ENCODE peak calls at places on chromosome 5, in five cellular contexts. One of them, this sample, is unnamed. For H3K27me3, the result is how much of the 10 kb centered on the place peaks cover.

GRCh38 chr5:126852104-126852531 is 75.2 kb downstream of the LMNB1 start:
- DNase-seq in esophagus squamous epithelium: no peak
- DNase-seq in AG04450: no peak
- DNase-seq in HCT116: no peak
- DNase-seq in testis: no peak
- DNase-seq in this sample: no peak

GRCh38 chr5:80082731-80083114 is 47.6 kb downstream of the THBS4 start:
- DNase-seq in HCT116: peak
- DNase-seq in testis: peak
- DNase-seq in AG04450: peak
- DNase-seq in esophagus squamous epithelium: no peak
- DNase-seq in this sample: no peak

GRCh38 chr5:42542106-42542505 is 118.9 kb downstream of the GHR start:
- DNase-seq in HCT116: no peak
- DNase-seq in AG04450: no peak
- DNase-seq in esophagus squamous epithelium: no peak
- DNase-seq in testis: no peak
- DNase-seq in this sample: no peak

GRCh38 chr5:36495638-36496010 is 110.8 kb upstream of the SLC1A3 start:
- DNase-seq in testis: no peak
- DNase-seq in HCT116: no peak
- DNase-seq in esophagus squamous epithelium: no peak
- DNase-seq in AG04450: no peak
- DNase-seq in this sample: no peak

GRCh38 chr5:154478752-154479159 is 729 bp upstream of the HAND1 start:
- DNase-seq in AG04450: no peak
- DNase-seq in esophagus squamous epithelium: no peak
- DNase-seq in HCT116: no peak
- DNase-seq in testis: no peak
- DNase-seq in this sample: no peak

GRCh38 chr5:105413406-105413990 is 1850.9 kb upstream of the NUDT12 start:
- DNase-seq in esophagus squamous epithelium: no peak
- DNase-seq in AG04450: no peak
- DNase-seq in HCT116: no peak
- DNase-seq in testis: no peak
- DNase-seq in this sample: no peak

GRCh38 chr5:96873469-96873868 is 2.8 kb upstream of the ERAP2 start:
- DNase-seq in testis: no peak
- DNase-seq in HCT116: no peak
- DNase-seq in AG04450: no peak
- DNase-seq in esophagus squamous epithelium: no peak
- DNase-seq in this sample: no peak

GRCh38 chr5:395156-395920 is 47.6 kb upstream of the EXOC3 start:
- DNase-seq in esophagus squamous epithelium: no peak
- DNase-seq in HCT116: no peak
- DNase-seq in testis: no peak
- DNase-seq in AG04450: peak
- DNase-seq in this sample: no peak

GRCh38 chr5:172411423-172412111 is 42.8 kb downstream of the SH3PXD2B start:
- DNase-seq in testis: no peak
- DNase-seq in AG04450: no peak
- DNase-seq in esophagus squamous epithelium: no peak
- DNase-seq in HCT116: no peak
- DNase-seq in this sample: no peak

GRCh38 chr5:150053231-150053626 is 33.1 kb downstream of the CSF1R start:
- DNase-seq in AG04450: no peak
- DNase-seq in esophagus squamous epithelium: no peak
- DNase-seq in HCT116: no peak
- DNase-seq in testis: no peak
- DNase-seq in this sample: no peak

GRCh38 chr5:102865510-102866314 is 110.6 kb downstream of the PAM start:
- DNase-seq in HCT116: peak
- DNase-seq in AG04450: no peak
- DNase-seq in testis: peak
- DNase-seq in esophagus squamous epithelium: no peak
- DNase-seq in this sample: no peak

GRCh38 chr5:124839371-124839998 is 93.0 kb upstream of the ZNF608 start:
- DNase-seq in HCT116: no peak
- DNase-seq in esophagus squamous epithelium: no peak
- DNase-seq in testis: no peak
- DNase-seq in AG04450: no peak
- DNase-seq in this sample: no peak

GRCh38 chr5:58407042-58407709 is 52.7 kb downstream of the PLK2 start:
- DNase-seq in testis: no peak
- DNase-seq in esophagus squamous epithelium: no peak
- DNase-seq in HCT116: no peak
- DNase-seq in AG04450: peak
- DNase-seq in this sample: peak

GRCh38 chr5:95070866-95071265 is 214.0 kb downstream of the MCTP1 start:
- DNase-seq in AG04450: no peak
- DNase-seq in testis: no peak
- DNase-seq in HCT116: no peak
- DNase-seq in esophagus squamous epithelium: no peak
- DNase-seq in this sample: no peak

GRCh38 chr5:178378527-178379484 is 146.2 kb upstream of the PHYKPL start:
- DNase-seq in testis: no peak
- DNase-seq in esophagus squamous epithelium: no peak
- DNase-seq in AG04450: no peak
- DNase-seq in HCT116: no peak
- DNase-seq in this sample: no peak

GRCh38 chr5:62305715-62306493 is at the start of gene KIF2A:
- DNase-seq in esophagus squamous epithelium: peak
- DNase-seq in AG04450: peak
- DNase-seq in HCT116: peak
- DNase-seq in testis: peak
- DNase-seq in this sample: peak

GRCh38 chr5:134603059-134603458 is 29.6 kb downstream of the SAR1B start:
- DNase-seq in HCT116: no peak
- DNase-seq in testis: no peak
- DNase-seq in AG04450: peak
- DNase-seq in esophagus squamous epithelium: no peak
- DNase-seq in this sample: peak

GRCh38 chr5:150173154-150173553 is 6.6 kb downstream of the CDX1 start:
- DNase-seq in AG04450: no peak
- DNase-seq in testis: no peak
- DNase-seq in esophagus squamous epithelium: no peak
- DNase-seq in HCT116: no peak
- DNase-seq in this sample: no peak

GRCh38 chr5:73391441-73391871 is 57.1 kb downstream of the FOXD1 start:
- DNase-seq in AG04450: no peak
- DNase-seq in esophagus squamous epithelium: no peak
- DNase-seq in testis: no peak
- DNase-seq in HCT116: no peak
- DNase-seq in this sample: no peak

GRCh38 chr5:150401076-150401375 is 11.7 kb downstream of the CD74 start:
- DNase-seq in testis: no peak
- DNase-seq in esophagus squamous epithelium: no peak
- DNase-seq in HCT116: no peak
- DNase-seq in AG04450: no peak
- DNase-seq in this sample: no peak

GRCh38 chr5:107476783-107477182 is 194.0 kb downstream of the EFNA5 start:
- DNase-seq in esophagus squamous epithelium: no peak
- DNase-seq in HCT116: no peak
- DNase-seq in testis: no peak
- DNase-seq in AG04450: no peak
- DNase-seq in this sample: no peak

GRCh38 chr5:15566789-15567188 is 66.8 kb downstream of the FBXL7 start:
- DNase-seq in HCT116: no peak
- DNase-seq in AG04450: no peak
- DNase-seq in testis: no peak
- DNase-seq in esophagus squamous epithelium: no peak
- DNase-seq in this sample: no peak

GRCh38 chr5:36734422-36734821 is 128.0 kb downstream of the SLC1A3 start:
- DNase-seq in esophagus squamous epithelium: no peak
- DNase-seq in HCT116: no peak
- DNase-seq in testis: no peak
- DNase-seq in AG04450: no peak
- DNase-seq in this sample: no peak

GRCh38 chr5:150121448-150122157 is 34.0 kb downstream of the PDGFRB start:
- DNase-seq in testis: no peak
- DNase-seq in esophagus squamous epithelium: no peak
- DNase-seq in HCT116: no peak
- DNase-seq in AG04450: no peak
- DNase-seq in this sample: no peak

GRCh38 chr5:168899673-168900072 is 320.5 kb upstream of the PANK3 start:
- DNase-seq in HCT116: no peak
- DNase-seq in testis: no peak
- DNase-seq in AG04450: no peak
- DNase-seq in esophagus squamous epithelium: no peak
- DNase-seq in this sample: no peak

GRCh38 chr5:172585114-172585513 is 55.9 kb upstream of the NEURL1B start:
- DNase-seq in HCT116: no peak
- DNase-seq in AG04450: no peak
- DNase-seq in testis: no peak
- DNase-seq in esophagus squamous epithelium: no peak
- DNase-seq in this sample: no peak

GRCh38 chr5:109455598-109456096 is 45.9 kb upstream of the PJA2 start:
- DNase-seq in HCT116: peak
- DNase-seq in testis: peak
- DNase-seq in esophagus squamous epithelium: peak
- DNase-seq in AG04450: peak
- DNase-seq in this sample: peak

GRCh38 chr5:40428129-40428528 is 251.6 kb upstream of the PTGER4 start:
- DNase-seq in testis: no peak
- DNase-seq in esophagus squamous epithelium: no peak
- DNase-seq in AG04450: no peak
- DNase-seq in HCT116: no peak
- DNase-seq in this sample: no peak

GRCh38 chr5:71747182-71747581 is 28.1 kb downstream of the CARTPT start:
- DNase-seq in esophagus squamous epithelium: no peak
- DNase-seq in AG04450: no peak
- DNase-seq in HCT116: no peak
- DNase-seq in testis: no peak
- DNase-seq in this sample: no peak

GRCh38 chr5:167263185-167263584 is 1028.3 kb upstream of the WWC1 start:
- DNase-seq in HCT116: no peak
- DNase-seq in AG04450: no peak
- DNase-seq in esophagus squamous epithelium: no peak
- DNase-seq in testis: no peak
- DNase-seq in this sample: no peak

DNA sequence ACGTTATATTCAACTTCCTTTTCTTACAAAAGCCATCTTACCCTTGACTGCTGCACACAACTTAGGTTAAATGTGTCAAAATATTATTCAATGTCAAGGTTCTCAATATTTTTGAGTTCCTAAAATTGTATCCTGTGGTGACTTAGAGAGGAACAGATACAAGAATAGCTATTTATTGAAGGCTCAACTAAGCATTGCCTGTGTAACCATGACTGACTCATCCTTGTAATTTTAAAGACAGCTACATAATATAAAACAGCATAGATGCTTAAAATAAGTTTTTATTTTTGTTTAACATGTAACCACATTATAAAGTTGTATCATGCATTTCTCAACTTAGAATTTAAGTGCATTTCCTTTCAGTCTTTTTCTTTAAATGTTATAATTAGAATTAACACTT is 312.9 kb upstream of the RGMB start:
- DNase-seq in AG04450: no peak
- DNase-seq in HCT116: no peak
- DNase-seq in esophagus squamous epithelium: no peak
- DNase-seq in testis: no peak
- DNase-seq in this sample: no peak
- H3K27me3 ChIP-seq in AG04450: under half
- H3K27me3 ChIP-seq in HCT116: under half
- H3K27me3 ChIP-seq in esophagus squamous epithelium: under half
- H3K27me3 ChIP-seq in testis: under half
- H3K27me3 ChIP-seq in this sample: under half

GRCh38 chr5:3201121-3201520 is 394.5 kb upstream of the IRX1 start:
- DNase-seq in esophagus squamous epithelium: no peak
- DNase-seq in HCT116: no peak
- DNase-seq in AG04450: no peak
- DNase-seq in testis: no peak
- DNase-seq in this sample: no peak

GRCh38 chr5:3201941-3202340 is 393.7 kb upstream of the IRX1 start:
- DNase-seq in testis: no peak
- DNase-seq in esophagus squamous epithelium: no peak
- DNase-seq in HCT116: no peak
- DNase-seq in AG04450: no peak
- DNase-seq in this sample: no peak

GRCh38 chr5:3200356-3200755 is 395.3 kb upstream of the IRX1 start:
- DNase-seq in testis: no peak
- DNase-seq in HCT116: no peak
- DNase-seq in esophagus squamous epithelium: no peak
- DNase-seq in AG04450: no peak
- DNase-seq in this sample: no peak

GRCh38 chr5:3197699-3198098 is 397.9 kb upstream of the IRX1 start:
- DNase-seq in HCT116: no peak
- DNase-seq in AG04450: no peak
- DNase-seq in testis: no peak
- DNase-seq in esophagus squamous epithelium: no peak
- DNase-seq in this sample: no peak

DNA sequence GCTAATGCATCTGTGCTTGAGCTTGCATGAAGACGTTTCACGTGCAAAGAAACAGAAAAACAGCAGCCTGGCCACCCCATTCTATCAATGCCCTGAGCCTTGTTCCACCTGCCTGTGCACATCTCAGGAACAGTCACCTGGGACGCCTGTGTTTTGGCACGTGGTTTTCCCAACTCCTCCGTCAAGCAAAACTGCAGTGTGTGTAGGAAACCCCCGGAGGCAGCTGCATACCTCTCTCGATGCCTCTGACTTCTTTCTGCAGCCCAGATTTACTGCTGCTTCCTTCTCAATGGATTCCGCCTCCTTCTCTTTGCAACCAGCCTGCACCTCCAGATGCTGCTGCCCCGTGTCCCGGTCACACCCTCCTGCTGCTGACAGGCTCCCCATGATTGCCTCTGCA is 395.7 kb upstream of the IRX1 start:
- DNase-seq in HCT116: no peak
- DNase-seq in testis: no peak
- DNase-seq in AG04450: no peak
- DNase-seq in esophagus squamous epithelium: no peak
- DNase-seq in this sample: no peak
- H3K27me3 ChIP-seq in HCT116: under half
- H3K27me3 ChIP-seq in testis: under half
- H3K27me3 ChIP-seq in AG04450: under half
- H3K27me3 ChIP-seq in esophagus squamous epithelium: under half
- H3K27me3 ChIP-seq in this sample: under half

GRCh38 chr5:141771031-141771430 is 89.0 kb upstream of the ARAP3 start:
- DNase-seq in testis: no peak
- DNase-seq in HCT116: no peak
- DNase-seq in esophagus squamous epithelium: no peak
- DNase-seq in AG04450: no peak
- DNase-seq in this sample: no peak
- H3K27me3 ChIP-seq in testis: under half
- H3K27me3 ChIP-seq in HCT116: under half
- H3K27me3 ChIP-seq in esophagus squamous epithelium: under half
- H3K27me3 ChIP-seq in AG04450: under half
- H3K27me3 ChIP-seq in this sample: under half

GRCh38 chr5:4945296-4945695 is 194.8 kb upstream of the ADAMTS16 start:
- DNase-seq in AG04450: no peak
- DNase-seq in esophagus squamous epithelium: no peak
- DNase-seq in HCT116: no peak
- DNase-seq in testis: no peak
- DNase-seq in this sample: no peak

GRCh38 chr5:4947106-4947505 is 193.0 kb upstream of the ADAMTS16 start:
- DNase-seq in testis: no peak
- DNase-seq in esophagus squamous epithelium: no peak
- DNase-seq in AG04450: no peak
- DNase-seq in HCT116: no peak
- DNase-seq in this sample: no peak

GRCh38 chr5:4947899-4948556 is 192.1 kb upstream of the ADAMTS16 start:
- DNase-seq in HCT116: no peak
- DNase-seq in AG04450: no peak
- DNase-seq in testis: no peak
- DNase-seq in esophagus squamous epithelium: no peak
- DNase-seq in this sample: no peak

GRCh38 chr5:4949108-4949507 is 191.0 kb upstream of the ADAMTS16 start:
- DNase-seq in AG04450: no peak
- DNase-seq in testis: no peak
- DNase-seq in HCT116: no peak
- DNase-seq in esophagus squamous epithelium: no peak
- DNase-seq in this sample: no peak
- H3K27me3 ChIP-seq in AG04450: under half
- H3K27me3 ChIP-seq in testis: under half
- H3K27me3 ChIP-seq in HCT116: under half
- H3K27me3 ChIP-seq in esophagus squamous epithelium: under half
- H3K27me3 ChIP-seq in this sample: under half

This sample was measured in Panc1.